ENCODE peak calls at places on chromosome 16, in five cellular contexts. T is NT2/D1, M is HEK293T, Y is T-helper 2 cell, C is HS-27A. D is an unnamed sample.

GRCh38 chr16:978403-978802 is 3.2 kb upstream of the SOX8 start:
- DNase-seq in M (no peak), T (no peak), Y (no peak), C (no peak), D (no peak)

GRCh38 chr16:19901164-19901563 is 16.5 kb upstream of the GPRC5B start:
- DNase-seq in Y (no peak), C (no peak), T (no peak), M (no peak), D (no peak)

GRCh38 chr16:71896688-71897368 is 1.5 kb downstream of the IST1 start:
- DNase-seq in Y (no peak), C (no peak), T (no peak), M (no peak), D (no peak)

GRCh38 chr16:12113581-12114375 is 137.2 kb downstream of the SNX29 start:
- DNase-seq in T (no peak), Y (no peak), M (no peak), C (no peak), D (no peak)

GRCh38 chr16:86709103-86709502 is 130.8 kb downstream of the FOXL1 start:
- DNase-seq in T (no peak), C (no peak), Y (no peak), M (no peak), D (no peak)

GRCh38 chr16:58027341-58028167 is 2.0 kb downstream of the MMP15 start:
- DNase-seq in Y (no peak), T (peak), M (peak), C (no peak), D (peak)

GRCh38 chr16:28326881-28327610 is 34.7 kb downstream of the SBK1 start:
- DNase-seq in C (no peak), M (peak), T (peak), Y (peak), D (no peak)

GRCh38 chr16:19515765-19516164 is 6.1 kb downstream of the GDE1 start:
- DNase-seq in M (no peak), C (no peak), T (no peak), Y (no peak), D (no peak)

GRCh38 chr16:65121870-65122723 is at the start of gene CDH11:
- DNase-seq in Y (no peak), C (no peak), T (peak), M (no peak), D (peak)

GRCh38 chr16:13036600-13036999 is 135.2 kb downstream of the SHISA9 start:
- DNase-seq in C (peak), T (peak), Y (no peak), M (no peak), D (peak)

GRCh38 chr16:10940501-10941079 is 1.7 kb downstream of the DEXI start:
- DNase-seq in M (no peak), C (no peak), Y (no peak), T (no peak), D (no peak)

GRCh38 chr16:3249020-3249419 is 7.4 kb downstream of the MEFV start:
- DNase-seq in M (no peak), T (no peak), Y (no peak), C (no peak), D (no peak)

GRCh38 chr16:1543085-1543896 is 9.8 kb downstream of the TMEM204 start:
- DNase-seq in Y (peak), T (peak), C (no peak), M (peak), D (no peak)

GRCh38 chr16:10862432-10862831 is 14.6 kb upstream of the CIITA start:
- DNase-seq in M (no peak), Y (no peak), T (no peak), C (peak), D (no peak)

GRCh38 chr16:30904114-30904780 is 7.8 kb downstream of the CTF1 start:
- DNase-seq in Y (no peak), T (no peak), C (no peak), M (no peak), D (no peak)

GRCh38 chr16:88365244-88365865 is 17.4 kb upstream of the ZNF469 start:
- DNase-seq in M (no peak), Y (no peak), T (no peak), C (no peak), D (no peak)

GRCh38 chr16:22897184-22897583 is 83.2 kb downstream of the HS3ST2 start:
- DNase-seq in C (no peak), Y (no peak), T (no peak), M (no peak), D (no peak)

GRCh38 chr16:68402748-68403040 is 45.6 kb downstream of the SMPD3 start:
- DNase-seq in C (no peak), T (no peak), Y (no peak), M (no peak), D (no peak)

GRCh38 chr16:80846275-80847013 is 42.0 kb upstream of the CDYL2 start:
- DNase-seq in T (no peak), C (no peak), M (no peak), Y (no peak), D (no peak)

GRCh38 chr16:24670623-24671454 is 58.6 kb upstream of the TNRC6A start:
- DNase-seq in T (peak), C (peak), Y (no peak), M (no peak), D (peak)

GRCh38 chr16:70018254-70018653 is 67.1 kb downstream of the CLEC18A start:
- DNase-seq in Y (no peak), M (peak), C (no peak), T (peak), D (no peak)

GRCh38 chr16:85151603-85152413 is 39.5 kb upstream of the CIBAR2 start:
- DNase-seq in Y (no peak), T (no peak), C (peak), M (no peak), D (no peak)

GRCh38 chr16:83802135-83802534 is 5.6 kb upstream of the HSBP1 start:
- DNase-seq in C (no peak), T (peak), Y (no peak), M (no peak), D (no peak)

GRCh38 chr16:24723663-24724062 is 5.8 kb upstream of the TNRC6A start:
- DNase-seq in Y (no peak), M (no peak), C (no peak), T (no peak), D (no peak)

GRCh38 chr16:49024016-49024415 is 257.6 kb downstream of the CBLN1 start:
- DNase-seq in T (no peak), C (no peak), Y (no peak), M (no peak), D (no peak)

GRCh38 chr16:48918520-48919258 is 308.7 kb upstream of the N4BP1 start:
- DNase-seq in M (no peak), Y (no peak), T (no peak), C (no peak), D (no peak)

GRCh38 chr16:17572145-17572544 is 101.4 kb upstream of the XYLT1 start:
- DNase-seq in C (no peak), Y (no peak), M (no peak), T (no peak), D (no peak)

GRCh38 chr16:351804-352520 is 561 bp downstream of the AXIN1 start:
- DNase-seq in Y (peak), T (no peak), M (no peak), C (no peak), D (no peak)

GRCh38 chr16:797120-797420 is 3.5 kb downstream of the GNG13 start:
- DNase-seq in C (no peak), Y (no peak), M (no peak), T (no peak), D (no peak)

GRCh38 chr16:81752225-81752875 is 26.7 kb upstream of the PLCG2 start:
- DNase-seq in T (no peak), Y (no peak), M (no peak), C (no peak), D (no peak)

GRCh38 chr16:63578791-63579190 is 1542.6 kb upstream of the CDH8 start:
- DNase-seq in M (no peak), C (no peak), T (no peak), Y (no peak), D (no peak)

GRCh38 chr16:583470-583814 is 6.4 kb upstream of the RAB40C start:
- DNase-seq in T (no peak), Y (no peak), M (no peak), C (no peak), D (no peak)

GRCh38 chr16:27430512-27430911 is 28.5 kb downstream of the IL21R start:
- DNase-seq in M (no peak), T (no peak), C (no peak), Y (no peak), D (no peak)

GRCh38 chr16:75529959-75530358 is 5.9 kb downstream of the CHST5 start:
- DNase-seq in C (no peak), M (no peak), Y (no peak), T (no peak), D (no peak)

GRCh38 chr16:10877472-10877946 is 507 bp downstream of the CIITA start:
- DNase-seq in C (no peak), M (no peak), Y (no peak), T (no peak), D (no peak)

GRCh38 chr16:75198135-75198600 is 8.8 kb downstream of the CTRB2 start:
- DNase-seq in M (no peak), T (no peak), Y (no peak), C (no peak), D (no peak)

GRCh38 chr16:11312718-11313492 is 31.8 kb upstream of the PRM1 start:
- DNase-seq in C (no peak), M (no peak), T (peak), Y (no peak), D (no peak)

GRCh38 chr16:17817260-17817659 is 346.5 kb upstream of the XYLT1 start:
- DNase-seq in T (no peak), C (no peak), M (no peak), Y (no peak), D (no peak)

GRCh38 chr16:85124636-85125346 is 12.5 kb upstream of the CIBAR2 start:
- DNase-seq in T (no peak), Y (no peak), M (no peak), C (no peak), D (no peak)

D was measured in neuronal stem cell.